ENCODE peak calls at places on chromosomes 16 and 17, in six cellular contexts. H is Ammon's horn, A is skeletal muscle cell, Q is T47D, C is fibroblast of lung, V is LHCN-M2. U is an unnamed sample.

GRCh38 chr16:31214705-31215286 is 877 bp downstream of the TRIM72 start:
- DNase-seq in H (no peak), A (no peak), Q (no peak), C (no peak), V (peak), U (no peak)

GRCh38 chr17:48728232-48729231 is at the start of gene HOXB13:
- DNase-seq in H (no peak), A (no peak), Q (no peak), C (no peak), V (peak), U (no peak)

GRCh38 chr16:50323335-50324011 is 45.3 kb downstream of the BRD7 start:
- DNase-seq in H (no peak), A (peak), Q (peak), C (peak), V (peak), U (no peak)

GRCh38 chr17:10879110-10879509 is 41.2 kb upstream of the PIRT start:
- DNase-seq in H (peak), A (no peak), Q (peak), C (no peak), V (no peak), U (no peak)

GRCh38 chr17:35981908-35982330 is 622 bp upstream of the CCL16 start:
- DNase-seq in H (no peak), A (no peak), Q (no peak), C (no peak), V (no peak), U (no peak)

GRCh38 chr16:27676807-27677206 is 126.9 kb downstream of the KATNIP start:
- DNase-seq in H (no peak), A (peak), Q (no peak), C (peak), V (peak), U (no peak)

GRCh38 chr17:48261297-48261880 is 153.8 kb downstream of the SNX11 start:
- DNase-seq in H (no peak), A (no peak), Q (peak), C (no peak), V (peak), U (peak)

GRCh38 chr17:31404028-31404949 is 12.8 kb downstream of the RAB11FIP4 start:
- DNase-seq in H (no peak), A (no peak), Q (no peak), C (no peak), V (peak), U (no peak)

GRCh38 chr17:47649972-47650524 is 329 bp downstream of the KPNB1 start:
- DNase-seq in H (no peak), A (no peak), Q (no peak), C (no peak), V (peak), U (no peak)

GRCh38 chr16:84103678-84104077 is 13.1 kb downstream of the MBTPS1 start:
- DNase-seq in H (no peak), A (no peak), Q (peak), C (peak), V (peak), U (no peak)

GRCh38 chr17:76558210-76559095 is 18.6 kb downstream of the PRCD start:
- DNase-seq in H (no peak), A (no peak), Q (peak), C (peak), V (peak), U (no peak)

U was measured in HuH-7.5.